ENCODE peak calls at places on chromosome 9, in four cellular contexts. C, U, S and G are unnamed samples.

GRCh38 chr9:107299437-107299836 is 16.4 kb downstream of the RAD23B start:
- DNase-seq in U (no peak), S (no peak), C (no peak), G (no peak)

GRCh38 chr9:76618762-76619161 is 145.5 kb upstream of the PCA3 start:
- DNase-seq in S (no peak), C (no peak), U (no peak), G (no peak)

GRCh38 chr9:117722108-117722761 is 18.0 kb downstream of the TLR4 start:
- DNase-seq in C (no peak), U (no peak), S (no peak), G (no peak)

GRCh38 chr9:121266906-121267650 is 884 bp upstream of the GSN start:
- DNase-seq in S (peak; percentile 95), U (no peak), C (peak; percentile 30), G (no peak)

GRCh38 chr9:126947529-126947928 is 32.9 kb downstream of the RALGPS1 start:
- DNase-seq in C (no peak), U (no peak), S (no peak), G (no peak)

GRCh38 chr9:137784641-137785513 is 92.7 kb upstream of the CACNA1B start:
- DNase-seq in C (no peak), U (no peak), S (peak; percentile 25), G (peak; percentile 54)

GRCh38 chr9:69637801-69638200 is 34.4 kb downstream of the APBA1 start:
- DNase-seq in S (no peak), U (no peak), C (no peak), G (no peak)

GRCh38 chr9:114370251-114370984 is 17.4 kb downstream of the AKNA start:
- DNase-seq in C (no peak), S (peak; percentile 34), U (no peak), G (peak; percentile 46)

GRCh38 chr9:5846501-5846921 is 13.6 kb upstream of the ERMP1 start:
- DNase-seq in C (no peak), S (no peak), U (no peak), G (no peak)

GRCh38 chr9:129557192-129558036 is 63.5 kb downstream of the C9orf50 start:
- DNase-seq in C (no peak), U (no peak), S (no peak), G (no peak)

GRCh38 chr9:69115621-69116020 is 58.5 kb upstream of the TJP2 start:
- DNase-seq in C (no peak), S (no peak), U (no peak), G (no peak)

GRCh38 chr9:93295031-93295430 is 111.1 kb downstream of the WNK2 start:
- DNase-seq in C (no peak), U (peak; percentile 56), S (no peak), G (peak; percentile 61)

GRCh38 chr9:38392235-38393127 is at the start of gene ALDH1B1:
- DNase-seq in U (peak; percentile 86), C (peak; percentile 43), S (peak; percentile 93), G (peak; percentile 95)

GRCh38 chr9:121372563-121373400 is 2.7 kb upstream of the STOM start:
- DNase-seq in U (peak; percentile 66), C (no peak), S (peak; percentile 69), G (no peak)

GRCh38 chr9:28329323-28329722 is 756.0 kb upstream of the C9orf72 start:
- DNase-seq in C (no peak), S (no peak), U (no peak), G (no peak)

GRCh38 chr9:123607987-123608565 is 252.1 kb downstream of the CRB2 start:
- DNase-seq in S (no peak), U (no peak), C (no peak), G (no peak)

GRCh38 chr9:78620303-78620702 is 323.4 kb downstream of the PSAT1 start:
- DNase-seq in C (no peak), S (no peak), U (no peak), G (no peak)

GRCh38 chr9:78626971-78627370 is 330.0 kb downstream of the PSAT1 start:
- DNase-seq in U (no peak), S (no peak), C (no peak), G (no peak)

GRCh38 chr9:78620764-78621163 is 323.8 kb downstream of the PSAT1 start:
- DNase-seq in S (no peak), C (no peak), U (no peak), G (no peak)

GRCh38 chr9:78618735-78619134 is 321.8 kb downstream of the PSAT1 start:
- DNase-seq in U (no peak), C (no peak), S (no peak), G (no peak)

DNA sequence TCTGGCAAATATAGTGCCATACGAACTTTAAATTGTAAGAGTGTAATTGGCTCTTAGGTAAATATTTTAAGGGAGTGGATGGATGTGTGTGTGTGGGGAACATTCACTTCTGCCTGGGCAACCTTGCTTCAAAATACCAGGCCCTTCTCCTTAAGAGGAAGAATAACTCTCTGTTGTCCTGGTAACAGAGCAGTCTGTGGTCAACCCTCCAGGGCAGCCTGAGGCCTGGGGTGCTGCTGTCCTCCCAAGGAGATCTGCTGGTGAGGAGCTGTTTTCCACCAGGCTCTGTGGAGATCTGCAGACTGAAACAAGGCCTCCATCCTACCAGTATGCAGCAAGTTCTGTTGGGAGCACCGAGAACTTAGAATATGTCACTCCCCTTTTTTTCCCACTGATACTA is 325.2 kb downstream of the PSAT1 start:
- DNase-seq in U (no peak), C (no peak), S (no peak), G (no peak)
- H3K4me3 ChIP-seq in U (no peak overlapping the region), C (no peak overlapping the region), S (no peak overlapping the region), G (no peak overlapping the region)

GRCh38 chr9:136664000-136664798 is 1.5 kb downstream of the EGFL7 start:
- DNase-seq in C (no peak), U (no peak), S (no peak), G (no peak)

GRCh38 chr9:136662326-136662655 is 425 bp upstream of the EGFL7 start:
- DNase-seq in S (no peak), U (no peak), C (no peak), G (peak; percentile 62)

GRCh38 chr9:136663311-136663679 is 579 bp downstream of the EGFL7 start:
- DNase-seq in S (no peak), C (no peak), U (no peak), G (no peak)

GRCh38 chr9:136661641-136662325 is 933 bp upstream of the EGFL7 start:
- DNase-seq in C (no peak), U (no peak), S (no peak), G (peak; percentile 63)

GRCh38 chr9:136662656-136663310 is at the start of gene EGFL7:
- DNase-seq in C (no peak), U (peak; percentile 75), S (no peak), G (no peak)
- H3K27ac ChIP-seq in C (peak within 1 kb of the TSS; percentile 10), U (peak within 1 kb of the TSS; percentile 56), S (peak within 1 kb of the TSS; percentile 60), G (peak within 1 kb of the TSS; percentile 91)

DNA sequence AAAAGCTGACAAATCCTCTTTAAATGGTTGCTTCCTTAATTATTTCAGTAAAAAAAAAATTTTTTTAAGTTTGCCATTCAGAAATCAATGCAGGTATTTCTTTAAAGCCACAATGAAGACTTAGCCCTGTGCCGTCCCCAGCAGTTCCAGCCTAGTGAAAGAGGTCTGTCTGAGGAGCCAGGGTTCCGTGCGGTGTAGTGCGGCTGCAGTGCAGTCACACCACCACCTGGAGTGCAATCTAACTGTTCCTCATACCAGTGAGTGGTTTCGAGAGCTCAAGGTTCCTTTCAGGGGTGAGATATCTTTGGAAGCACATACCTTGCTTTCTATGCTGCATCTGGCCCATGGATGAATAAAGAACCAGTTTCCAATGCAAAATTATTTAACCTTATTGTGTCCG is 87.5 kb downstream of the FANCC start:
- DNase-seq in S (no peak), U (no peak), C (no peak), G (no peak)
- TF ChIP-seq CTCF in S (no peak), U (no peak), C (no peak), G (no peak)

DNA sequence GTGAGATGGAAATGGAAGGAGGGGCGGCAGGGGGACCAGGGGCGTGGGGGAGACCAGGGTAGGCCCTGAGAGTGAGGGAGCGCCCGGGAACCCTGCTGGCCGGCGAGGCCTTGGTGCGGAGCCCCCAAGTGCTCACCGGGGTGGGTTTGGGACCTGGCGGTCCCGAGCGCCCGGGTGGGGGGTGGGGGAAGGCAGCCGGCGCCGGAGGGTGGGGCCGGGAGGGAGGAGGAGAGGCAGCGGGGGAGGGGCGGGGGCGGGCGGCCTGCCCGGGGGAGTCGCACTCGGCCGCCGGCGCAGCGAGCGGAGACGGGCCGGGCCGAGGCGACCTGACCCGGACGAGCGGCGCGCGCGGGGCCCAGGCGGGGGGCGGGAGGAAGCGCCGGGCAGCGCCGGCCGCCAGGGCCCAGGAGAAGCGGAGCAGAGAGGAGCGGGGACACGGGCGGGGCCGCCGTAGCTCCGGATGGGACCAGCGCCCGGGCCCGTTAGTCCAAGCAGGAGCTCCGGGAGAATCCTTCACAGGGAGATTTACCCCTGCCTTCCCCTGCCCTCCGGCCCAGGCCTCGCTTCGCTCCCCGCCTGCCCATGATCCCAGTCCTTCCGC is at the start of gene NPR2:
- DNase-seq in U (peak; percentile 49), C (no peak), S (peak; percentile 75), G (peak; percentile 65)
- H3K4me3 ChIP-seq in U (peak within 1 kb of the TSS; percentile 63), C (peak within 1 kb of the TSS; percentile 56), S (peak within 1 kb of the TSS; percentile 44), G (peak within 1 kb of the TSS; percentile 50)

DNA sequence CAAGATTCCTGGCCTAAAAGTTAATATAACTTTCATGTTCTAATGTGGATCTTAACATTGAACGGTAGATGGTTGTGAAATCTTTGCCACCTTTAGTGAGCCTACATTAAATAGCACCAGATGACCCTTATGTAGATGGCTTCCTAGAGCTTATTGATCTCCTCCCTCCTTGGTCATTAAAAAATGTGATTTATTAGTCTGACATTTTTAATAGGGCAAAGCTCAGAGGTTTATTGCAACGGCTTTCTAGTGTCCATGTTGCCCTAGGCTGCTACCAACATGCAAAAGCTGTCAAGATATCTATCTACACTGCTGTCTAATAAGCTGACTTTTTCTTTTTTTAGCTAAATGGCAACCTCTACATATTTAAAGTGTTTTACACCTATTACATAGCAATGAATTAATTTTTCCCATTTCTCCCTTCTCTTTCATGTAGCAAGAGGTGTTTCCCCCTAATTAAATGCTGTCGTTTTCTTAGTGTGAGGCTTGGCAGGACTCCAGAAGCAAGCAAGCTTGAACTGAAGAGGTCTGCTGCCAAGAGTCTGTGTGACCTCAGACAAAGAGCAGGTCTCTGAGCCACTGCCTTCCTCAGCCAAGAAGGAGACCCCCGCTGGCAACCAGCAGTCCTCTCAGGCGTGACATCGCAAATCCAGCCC is 79.5 kb downstream of the GAS1 start:
- DNase-seq in S (no peak), C (no peak), U (no peak), G (no peak)
- H3K27ac ChIP-seq in S (no peak overlapping the region), C (no peak overlapping the region), U (peak overlapping the region; percentile 69), G (no peak overlapping the region)

GRCh38 chr9:81633952-81634421 is 55.4 kb downstream of the TLE1 start:
- DNase-seq in U (no peak), C (no peak), S (no peak), G (no peak)
- TF ChIP-seq CTCF in U (no peak), C (no peak), S (no peak), G (no peak)

GRCh38 chr9:73154760-73155159 is 3.1 kb downstream of the ANXA1 start:
- DNase-seq in U (no peak), S (no peak), C (no peak), G (no peak)

GRCh38 chr9:73153793-73154227 is 2.1 kb downstream of the ANXA1 start:
- DNase-seq in U (no peak), S (no peak), C (no peak), G (no peak)

GRCh38 chr9:73152953-73153352 is 1.3 kb downstream of the ANXA1 start:
- DNase-seq in S (no peak), C (no peak), U (no peak), G (no peak)

GRCh38 chr9:73155389-73155788 is 3.7 kb downstream of the ANXA1 start:
- DNase-seq in C (no peak), S (no peak), U (no peak), G (no peak)

GRCh38 chr9:73154271-73154670 is 2.6 kb downstream of the ANXA1 start:
- DNase-seq in S (no peak), U (no peak), C (no peak), G (no peak)
- H3K4me3 ChIP-seq in S (no peak overlapping the region), U (peak overlapping the region; percentile 42), C (peak overlapping the region; percentile 53), G (peak overlapping the region; percentile 58)